ENCODE peak calls at places on chromosomes 12 and 14, in six cellular contexts. W is neuronal stem cell, U is pancreas, A is NCI-H1694 treated with DMSO at 0.1 percent for 48 hours, N is AG08395, F is T-helper 2 cell. H is an unnamed sample.

GRCh38 chr12:132638541-132639408 is 20.2 kb downstream of the P2RX2 start:
- DNase-seq in W (no peak), U (peak), F (no peak), N (peak), A (peak), H (peak)

GRCh38 chr14:96962337-96962736 is 165.2 kb downstream of the VRK1 start:
- DNase-seq in A (no peak), F (peak), N (no peak), W (no peak), U (no peak), H (no peak)

GRCh38 chr12:48999371-49000131 is at the start of gene DDN:
- DNase-seq in N (peak), W (no peak), A (peak), U (no peak), F (peak), H (peak)

GRCh38 chr14:49966304-49966809 is 73.5 kb downstream of the ARF6 start:
- DNase-seq in F (no peak), U (peak), W (no peak), A (no peak), N (peak), H (no peak)

GRCh38 chr12:116659771-116660481 is 77.9 kb downstream of the SPRING1 start:
- DNase-seq in F (no peak), N (no peak), A (no peak), W (no peak), U (no peak), H (peak)

GRCh38 chr12:13973981-13974380 is 7.4 kb downstream of the GRIN2B start:
- DNase-seq in W (no peak), A (no peak), N (no peak), U (no peak), F (no peak), H (no peak)

GRCh38 chr12:83826112-83826511 is 1086.5 kb downstream of the SLC6A15 start:
- DNase-seq in W (peak), F (no peak), A (no peak), U (peak), N (peak), H (peak)

GRCh38 chr12:121656122-121656521 is 13.3 kb downstream of the MORN3 start:
- DNase-seq in N (no peak), W (no peak), F (no peak), A (no peak), U (no peak), H (no peak)

GRCh38 chr14:95507701-95508103 is 8.7 kb downstream of the SYNE3 start:
- DNase-seq in A (no peak), N (peak), W (no peak), U (no peak), F (peak), H (peak)

GRCh38 chr12:1809606-1810140 is 10.7 kb upstream of the LRTM2 start:
- DNase-seq in W (no peak), A (no peak), N (no peak), F (no peak), U (peak), H (no peak)

GRCh38 chr12:70444903-70445302 is 78.8 kb downstream of the KCNMB4 start:
- DNase-seq in A (no peak), F (no peak), W (no peak), U (no peak), N (no peak), H (no peak)